ENCODE peak calls at places on chromosomes 6 and 20, in seven cellular contexts. Z, U, X, R, C, M and V are unnamed samples.

GRCh38 chr6:3139090-3139903 is 18.0 kb downstream of the TUBB2A start:
- DNase-seq in R (peak; percentile 80), U (peak; percentile 91), C (peak; percentile 62), M (peak; percentile 64), Z (no peak), X (peak; percentile 81), V (no peak)

GRCh38 chr20:44646023-44646640 is 5.4 kb downstream of the ADA start:
- DNase-seq in C (no peak), R (peak; percentile 43), U (peak; percentile 80), Z (peak; percentile 96), M (no peak), X (no peak), V (peak; percentile 53)

GRCh38 chr6:163404825-163405265 is 9.7 kb upstream of the QKI start:
- DNase-seq in X (peak; percentile 77), C (peak; percentile 56), Z (no peak), U (no peak), M (no peak), R (peak; percentile 51), V (no peak)

GRCh38 chr6:54018722-54019121 is 92.5 kb upstream of the MLIP start:
- DNase-seq in R (no peak), X (no peak), M (no peak), C (no peak), U (no peak), Z (no peak), V (no peak)

GRCh38 chr6:94727710-94728109 is 849.6 kb upstream of the MANEA start:
- DNase-seq in Z (no peak), M (no peak), U (no peak), R (no peak), C (no peak), X (no peak), V (no peak)

GRCh38 chr6:60754879-60755278 is 1531.1 kb downstream of the KHDRBS2 start:
- DNase-seq in U (no peak), M (no peak), C (no peak), Z (no peak), R (no peak), X (no peak), V (no peak)

GRCh38 chr6:154602708-154603107 is 92.2 kb upstream of the CNKSR3 start:
- DNase-seq in X (no peak), M (no peak), U (no peak), Z (no peak), C (no peak), R (peak; percentile 35), V (no peak)

GRCh38 chr20:53888510-53888909 is 181.9 kb downstream of the BCAS1 start:
- DNase-seq in M (no peak), U (no peak), C (no peak), X (no peak), Z (peak; percentile 33), R (no peak), V (no peak)

GRCh38 chr20:57079016-57080005 is 187.1 kb downstream of the BMP7 start:
- DNase-seq in Z (no peak), X (no peak), U (no peak), C (no peak), M (no peak), R (no peak), V (no peak)

GRCh38 chr6:113693866-113694265 is 163.3 kb upstream of the MARCKS start:
- DNase-seq in U (no peak), X (no peak), Z (no peak), M (no peak), R (no peak), C (no peak), V (no peak)

GRCh38 chr6:46925563-46926253 is 4.0 kb upstream of the ADGRF5 start:
- DNase-seq in M (peak; percentile 49), C (no peak), X (peak; percentile 73), R (peak; percentile 67), Z (no peak), U (peak; percentile 35), V (no peak)

GRCh38 chr6:96104910-96105309 is 89.1 kb downstream of the FUT9 start:
- DNase-seq in X (no peak), Z (no peak), U (no peak), R (no peak), C (no peak), M (peak; percentile 61), V (no peak)

GRCh38 chr20:36050436-36051317 is 82.3 kb downstream of the CNBD2 start:
- DNase-seq in Z (peak; percentile 98), M (peak; percentile 44), U (peak; percentile 82), R (peak; percentile 87), X (peak; percentile 96), C (peak; percentile 94), V (peak; percentile 85)

GRCh38 chr6:37566209-37566859 is 66.6 kb upstream of the CCDC167 start:
- DNase-seq in U (no peak), R (peak; percentile 39), C (no peak), Z (peak; percentile 46), M (no peak), X (peak; percentile 84), V (peak; percentile 68)

GRCh38 chr20:17725094-17725835 is 25.5 kb downstream of the BANF2 start:
- DNase-seq in M (no peak), C (no peak), R (no peak), Z (no peak), U (no peak), X (peak; percentile 71), V (no peak)

GRCh38 chr6:169868458-169868857 is 117.0 kb downstream of the ERMARD start:
- DNase-seq in R (no peak), Z (peak; percentile 84), U (no peak), X (peak; percentile 79), M (no peak), C (peak; percentile 62), V (peak; percentile 79)

GRCh38 chr6:160520043-160520904 is 143.8 kb downstream of the LPA start:
- DNase-seq in R (peak; percentile 65), X (peak; percentile 90), Z (no peak), M (no peak), C (peak; percentile 76), U (peak; percentile 34), V (peak; percentile 72)

GRCh38 chr6:1611572-1612385 is 2.1 kb downstream of the FOXC1 start:
- DNase-seq in Z (no peak), U (peak; percentile 53), X (peak; percentile 75), C (no peak), R (peak; percentile 60), M (no peak), V (no peak)

GRCh38 chr6:84061613-84062398 is 28.2 kb downstream of the MRAP2 start:
- DNase-seq in Z (no peak), X (no peak), U (no peak), M (no peak), C (no peak), R (no peak), V (no peak)

GRCh38 chr6:337782-338464 is 45.6 kb downstream of the DUSP22 start:
- DNase-seq in U (peak; percentile 25), M (no peak), C (no peak), Z (no peak), X (no peak), R (no peak), V (no peak)

GRCh38 chr20:21684671-21685070 is 20.8 kb upstream of the PAX1 start:
- DNase-seq in R (no peak), Z (no peak), X (no peak), C (no peak), M (no peak), U (no peak), V (no peak)

GRCh38 chr6:79648315-79648714 is 17.2 kb downstream of the SH3BGRL2 start:
- DNase-seq in U (no peak), C (no peak), M (no peak), X (no peak), Z (no peak), R (no peak), V (no peak)

GRCh38 chr6:129507059-129507807 is 202.7 kb downstream of the ARHGAP18 start:
- DNase-seq in Z (no peak), X (no peak), U (no peak), C (no peak), M (peak; percentile 65), R (no peak), V (no peak)

GRCh38 chr6:129507846-129508245 is 202.1 kb downstream of the ARHGAP18 start:
- DNase-seq in X (no peak), U (no peak), Z (no peak), M (no peak), C (no peak), R (no peak), V (no peak)

GRCh38 chr6:129515004-129515403 is 195.0 kb downstream of the ARHGAP18 start:
- DNase-seq in X (no peak), R (no peak), Z (no peak), U (no peak), M (no peak), C (no peak), V (no peak)

GRCh38 chr6:129513471-129513870 is 196.5 kb downstream of the ARHGAP18 start:
- DNase-seq in U (peak; percentile 72), Z (no peak), C (no peak), X (no peak), R (peak; percentile 63), M (no peak), V (no peak)

GRCh38 chr6:129510930-129511329 is 199.0 kb downstream of the ARHGAP18 start:
- DNase-seq in X (no peak), U (no peak), C (no peak), M (no peak), Z (no peak), R (peak; percentile 53), V (no peak)
- H3K4me1 ChIP-seq in X (no peaks in the 10 kb centered on the region), U (peaks cover 4% of the 10 kb centered on the region), C (peaks cover 9% of the 10 kb centered on the region), M (peaks cover 22% of the 10 kb centered on the region), Z (no peaks in the 10 kb centered on the region), R (no peaks in the 10 kb centered on the region), V (no peaks in the 10 kb centered on the region)

GRCh38 chr6:22891930-22892329 is 322.6 kb downstream of the HDGFL1 start:
- DNase-seq in Z (no peak), C (no peak), M (no peak), U (no peak), R (no peak), X (no peak), V (no peak)
- H3K27ac ChIP-seq in Z (no peak overlapping the region), C (peak overlapping the region; percentile 56), M (peak overlapping the region; percentile 91), U (peak overlapping the region; percentile 62), R (peak overlapping the region; percentile 77), X (no peak overlapping the region), V (no peak overlapping the region)

GRCh38 chr20:50924261-50924660 is 7.0 kb downstream of the ADNP start:
- DNase-seq in U (peak; percentile 43), X (no peak), M (no peak), Z (no peak), C (no peak), R (peak; percentile 54), V (no peak)
- H3K4me1 ChIP-seq in U (peaks cover 16% of the 10 kb centered on the region), X (peaks cover 9% of the 10 kb centered on the region), M (peaks cover 35% of the 10 kb centered on the region), Z (peaks cover 45% of the 10 kb centered on the region), C (peaks cover 71% of the 10 kb centered on the region), R (peaks cover 9% of the 10 kb centered on the region), V (peaks cover 66% of the 10 kb centered on the region)

GRCh38 chr20:5650191-5650691 is 100.0 kb upstream of the SHLD1 start:
- DNase-seq in U (no peak), M (no peak), R (no peak), X (no peak), Z (no peak), C (no peak), V (no peak)
- H3K27ac ChIP-seq in U (peak overlapping the region; percentile 69), M (peak overlapping the region; percentile 19), R (no peak overlapping the region), X (no peak overlapping the region), Z (no peak overlapping the region), C (no peak overlapping the region), V (no peak overlapping the region)

GRCh38 chr6:15405111-15405510 is 159.2 kb downstream of the JARID2 start:
- DNase-seq in M (no peak), X (no peak), Z (no peak), R (no peak), C (no peak), U (no peak), V (no peak)
- H3K4me1 ChIP-seq in M (peaks cover 6% of the 10 kb centered on the region), X (peaks cover 13% of the 10 kb centered on the region), Z (peaks cover 26% of the 10 kb centered on the region), R (no peaks in the 10 kb centered on the region), C (peaks cover 67% of the 10 kb centered on the region), U (peaks cover 8% of the 10 kb centered on the region), V (peaks cover 62% of the 10 kb centered on the region)